ENCODE peak calls at places on chromosomes 13 and 19, in eight cellular contexts. B, O, S, D, K, A, Z and R are unnamed samples. For H3K4me1, the result is how much of the 10 kb centered on the place peaks cover.

GRCh38 chr19:413756-414420 is 4.9 kb upstream of the C2CD4C start:
- DNase-seq in B (no peak), O (no peak), S (no peak), D (no peak), K (no peak), A (no peak), Z (no peak), R (no peak)

GRCh38 chr19:2627319-2627829 is 75.1 kb downstream of the GNG7 start:
- DNase-seq in B (peak), O (peak), S (peak), D (peak), K (peak), A (peak), Z (no peak), R (peak)

GRCh38 chr19:48495391-48495790 is 16.2 kb downstream of the LMTK3 start:
- DNase-seq in B (no peak), O (no peak), S (no peak), D (no peak), K (no peak), A (no peak), Z (no peak), R (no peak)

GRCh38 chr19:1923319-1923718 is 17.7 kb upstream of the CSNK1G2 start:
- DNase-seq in B (no peak), O (no peak), S (no peak), D (no peak), K (no peak), A (no peak), Z (no peak), R (no peak)

GRCh38 chr13:110756268-110756667 is 42.8 kb downstream of the ING1 start:
- DNase-seq in B (no peak), O (no peak), S (peak), D (peak), K (peak), A (no peak), Z (no peak), R (no peak)

GRCh38 chr19:45323671-45324081 is 1.0 kb upstream of the CKM start:
- DNase-seq in B (no peak), O (no peak), S (no peak), D (no peak), K (no peak), A (no peak), Z (no peak), R (no peak)

GRCh38 chr19:860481-861098 is 1.1 kb downstream of the CFD start:
- DNase-seq in B (no peak), O (peak), S (peak), D (peak), K (peak), A (no peak), Z (peak), R (peak)

GRCh38 chr19:2702170-2703076 is at the start of gene GNG7:
- DNase-seq in B (peak), O (peak), S (peak), D (peak), K (peak), A (peak), Z (peak), R (peak)

GRCh38 chr19:29552454-29553280 is 26.9 kb downstream of the VSTM2B start:
- DNase-seq in B (no peak), O (no peak), S (no peak), D (no peak), K (no peak), A (no peak), Z (no peak), R (no peak)

GRCh38 chr13:114194853-114195252 is 15.8 kb downstream of the CFAP97D2 start:
- DNase-seq in B (no peak), O (no peak), S (no peak), D (no peak), K (no peak), A (no peak), Z (no peak), R (no peak)

GRCh38 chr19:2167896-2168618 is 4.3 kb downstream of the DOT1L start:
- DNase-seq in B (peak), O (peak), S (peak), D (peak), K (peak), A (no peak), Z (no peak), R (no peak)

GRCh38 chr13:109500146-109500773 is 286.1 kb downstream of the IRS2 start:
- DNase-seq in B (no peak), O (no peak), S (no peak), D (peak), K (peak), A (no peak), Z (no peak), R (no peak)

GRCh38 chr13:85974604-85975366 is 175.6 kb upstream of the SLITRK6 start:
- DNase-seq in B (no peak), O (no peak), S (peak), D (no peak), K (no peak), A (no peak), Z (no peak), R (no peak)

GRCh38 chr13:38202730-38203129 is 146.9 kb upstream of the UFM1 start:
- DNase-seq in B (no peak), O (no peak), S (peak), D (peak), K (no peak), A (no peak), Z (no peak), R (no peak)

GRCh38 chr19:33325920-33326319 is 23.6 kb upstream of the CEBPA start:
- DNase-seq in B (no peak), O (no peak), S (peak), D (no peak), K (peak), A (no peak), Z (no peak), R (no peak)

GRCh38 chr13:41637578-41637977 is 180.2 kb downstream of the RGCC start:
- DNase-seq in B (no peak), O (no peak), S (no peak), D (no peak), K (no peak), A (no peak), Z (no peak), R (no peak)

GRCh38 chr19:11699931-11700794 is 38.6 kb downstream of the ZNF823 start:
- DNase-seq in B (no peak), O (no peak), S (peak), D (peak), K (peak), A (no peak), Z (no peak), R (peak)

GRCh38 chr13:110282316-110282841 is 24.6 kb downstream of the COL4A1 start:
- DNase-seq in B (no peak), O (no peak), S (no peak), D (no peak), K (no peak), A (no peak), Z (no peak), R (no peak)

GRCh38 chr19:11338569-11339253 is 746 bp downstream of the RAB3D start:
- DNase-seq in B (no peak), O (peak), S (no peak), D (no peak), K (no peak), A (no peak), Z (no peak), R (no peak)

GRCh38 chr13:41766439-41766838 is 194.5 kb downstream of the VWA8 start:
- DNase-seq in B (no peak), O (no peak), S (no peak), D (no peak), K (no peak), A (no peak), Z (no peak), R (no peak)

GRCh38 chr19:55549500-55550320 is 4.4 kb upstream of the SBK3 start:
- DNase-seq in B (no peak), O (no peak), S (peak), D (peak), K (peak), A (no peak), Z (no peak), R (no peak)

GRCh38 chr19:55683449-55684261 is 8.6 kb downstream of the EPN1 start:
- DNase-seq in B (peak), O (peak), S (no peak), D (no peak), K (no peak), A (no peak), Z (no peak), R (no peak)

GRCh38 chr13:44394649-44395048 is 21.0 kb downstream of the SERP2 start:
- DNase-seq in B (no peak), O (no peak), S (no peak), D (no peak), K (no peak), A (no peak), Z (no peak), R (no peak)

GRCh38 chr13:94318418-94318817 is 161.1 kb downstream of the DCT start:
- DNase-seq in B (no peak), O (no peak), S (peak), D (peak), K (peak), A (no peak), Z (no peak), R (no peak)

GRCh38 chr19:10288662-10289166 is 1.0 kb upstream of the ICAM5 start:
- DNase-seq in B (no peak), O (no peak), S (no peak), D (peak), K (no peak), A (peak), Z (no peak), R (no peak)

GRCh38 chr13:103354189-103354588 is 288.0 kb upstream of the SLC10A2 start:
- DNase-seq in B (no peak), O (no peak), S (peak), D (no peak), K (peak), A (no peak), Z (no peak), R (no peak)

GRCh38 chr19:41577144-41577830 is 1.3 kb downstream of the CEACAM21 start:
- DNase-seq in B (no peak), O (no peak), S (no peak), D (no peak), K (no peak), A (no peak), Z (no peak), R (no peak)

GRCh38 chr13:33940256-33940655 is 122.3 kb downstream of the RFC3 start:
- DNase-seq in B (no peak), O (no peak), S (no peak), D (no peak), K (no peak), A (no peak), Z (no peak), R (no peak)

GRCh38 chr13:21124853-21125252 is 51.5 kb downstream of the SKA3 start:
- DNase-seq in B (no peak), O (peak), S (peak), D (peak), K (peak), A (no peak), Z (no peak), R (no peak)

DNA sequence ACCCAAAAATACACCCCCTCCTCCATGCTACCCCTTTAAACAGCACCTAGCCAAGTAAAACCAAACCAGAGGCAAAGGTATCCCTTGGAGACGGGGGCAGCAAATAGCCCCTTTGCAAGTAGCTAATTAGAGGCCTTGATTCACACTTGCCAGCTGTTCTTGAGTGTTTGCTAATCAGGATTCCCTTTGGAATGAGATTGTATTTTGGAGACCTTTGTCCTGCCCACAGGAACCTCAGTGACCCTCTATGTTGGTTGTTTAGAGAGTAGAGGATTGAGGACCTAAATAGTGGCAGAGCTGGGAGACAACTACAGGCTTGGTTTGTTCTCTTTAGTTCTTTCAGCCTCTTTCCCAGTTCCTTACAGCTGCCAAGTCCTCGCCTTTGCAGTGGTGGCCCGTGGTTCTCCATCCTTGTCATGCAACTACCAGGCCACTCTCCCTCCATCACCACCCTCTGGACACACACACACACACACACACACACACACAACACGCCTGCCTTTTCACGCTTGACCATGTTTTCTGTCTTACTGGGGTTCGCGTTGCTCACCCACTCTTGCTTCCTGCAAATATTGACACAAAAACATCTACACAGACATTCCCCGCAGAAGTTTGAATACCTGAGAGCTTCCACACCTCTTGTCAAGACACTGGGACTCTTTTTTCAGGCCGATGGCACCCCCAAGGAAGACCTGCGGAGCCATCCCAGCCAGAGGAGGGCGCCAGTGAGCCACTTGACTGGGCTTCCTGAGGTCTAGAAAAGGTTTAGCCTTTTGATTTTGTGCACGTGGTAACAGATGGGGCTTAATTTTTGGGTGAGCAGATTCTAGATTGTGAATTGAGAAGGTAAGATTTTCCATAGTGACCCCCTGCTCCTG is 80.0 kb upstream of the GPR183 start:
- DNase-seq in B (no peak), O (no peak), S (no peak), D (no peak), K (no peak), A (no peak), Z (peak), R (no peak)
- TF ChIP-seq CTCF in B (no peak), O (peak), S (peak), D (peak), K (peak), A (peak), Z (peak), R (peak)

GRCh38 chr19:38687837-38688378 is 40.5 kb downstream of the ACTN4 start:
- DNase-seq in B (no peak), O (no peak), S (no peak), D (no peak), K (no peak), A (no peak), Z (no peak), R (no peak)
- H3K4me1 ChIP-seq in B (half or more), O (half or more), S (half or more), D (under half), K (under half), A (half or more), Z (under half), R (half or more)

DNA sequence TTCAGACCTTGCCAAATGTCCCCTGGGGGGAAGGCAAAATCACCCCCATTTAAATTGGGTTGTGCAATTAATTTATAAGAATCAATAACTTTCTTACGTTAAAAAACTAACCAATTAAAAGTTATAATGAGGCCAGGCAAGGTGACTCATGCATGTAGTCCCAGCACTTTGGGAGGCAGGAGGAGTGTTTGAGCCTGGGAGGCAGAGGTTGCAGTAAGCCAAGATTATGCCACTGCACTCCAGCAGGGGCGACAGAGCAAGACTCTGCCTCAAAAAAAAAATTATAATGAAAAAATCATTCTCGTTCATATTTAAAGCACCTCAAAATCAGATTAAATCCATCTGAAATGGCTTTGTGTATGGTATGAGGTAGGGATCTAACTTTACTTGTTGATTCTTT is 18.4 kb upstream of the SIGLEC14 start:
- DNase-seq in B (no peak), O (no peak), S (no peak), D (no peak), K (peak), A (no peak), Z (no peak), R (no peak)
- TF ChIP-seq CTCF in B (no peak), O (no peak), S (no peak), D (peak), K (peak), A (peak), Z (no peak), R (no peak)

GRCh38 chr19:4390017-4390861 is 10.1 kb downstream of the SH3GL1 start:
- DNase-seq in B (peak), O (peak), S (no peak), D (peak), K (peak), A (no peak), Z (no peak), R (no peak)

GRCh38 chr19:4396949-4397783 is 3.2 kb downstream of the SH3GL1 start:
- DNase-seq in B (no peak), O (peak), S (no peak), D (no peak), K (no peak), A (no peak), Z (no peak), R (no peak)

GRCh38 chr19:4390862-4391693 is 9.3 kb downstream of the SH3GL1 start:
- DNase-seq in B (no peak), O (no peak), S (no peak), D (no peak), K (peak), A (no peak), Z (no peak), R (no peak)

GRCh38 chr19:4391701-4392543 is 8.4 kb downstream of the SH3GL1 start:
- DNase-seq in B (no peak), O (peak), S (peak), D (peak), K (peak), A (no peak), Z (no peak), R (no peak)

DNA sequence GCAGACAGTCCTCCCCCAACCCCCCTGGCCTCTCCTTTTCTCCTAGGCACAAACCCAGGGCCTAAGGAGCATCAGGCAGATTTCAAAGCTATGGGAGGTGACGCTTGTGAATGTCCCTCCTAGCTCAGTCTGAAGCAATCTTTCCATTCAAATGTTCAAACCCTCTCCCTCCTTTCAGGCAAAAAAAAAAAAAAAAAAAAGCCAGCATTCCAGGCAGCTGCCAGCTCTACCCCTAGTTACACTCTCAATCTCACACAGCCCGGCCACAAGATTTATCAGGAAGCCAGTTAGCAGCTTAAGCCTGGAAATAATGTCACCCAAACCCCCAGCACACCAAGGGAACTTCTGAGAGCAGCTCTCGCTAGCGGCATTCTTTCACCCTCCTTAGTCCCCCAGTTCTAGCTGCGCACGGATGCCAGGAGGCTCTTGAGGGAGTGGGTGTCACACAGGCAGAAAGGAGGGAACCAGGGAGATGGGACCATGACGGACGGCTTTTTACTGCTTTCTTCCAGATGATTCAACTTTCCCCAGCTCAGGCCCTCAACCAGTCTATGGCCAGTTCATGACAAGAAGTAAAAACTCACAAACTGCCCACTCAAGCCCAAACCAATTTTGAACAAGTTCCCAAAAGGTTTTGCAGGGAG is 6.3 kb downstream of the SH3GL1 start:
- DNase-seq in B (no peak), O (no peak), S (peak), D (no peak), K (peak), A (no peak), Z (no peak), R (no peak)
- H3K4me1 ChIP-seq in B (under half), O (half or more), S (under half), D (under half), K (under half), A (under half), Z (half or more), R (under half)